ENCODE peak calls at places on chromosome 3, in eight cellular contexts. One of them, this sample, is unnamed.

GRCh38 chr3:42055291-42055690 is 35.9 kb upstream of the TRAK1 start:
- DNase-seq in HCT116: no peak
- DNase-seq in endothelial cell of umbilical vein: no peak
- DNase-seq in K562: no peak
- DNase-seq in stomach: no peak
- DNase-seq in breast epithelium: no peak
- DNase-seq in sigmoid colon: no peak
- DNase-seq in transverse colon: no peak
- DNase-seq in this sample: no peak

GRCh38 chr3:94195381-94195780 is 132.5 kb downstream of the NSUN3 start:
- DNase-seq in endothelial cell of umbilical vein: no peak
- DNase-seq in transverse colon: no peak
- DNase-seq in breast epithelium: no peak
- DNase-seq in stomach: no peak
- DNase-seq in HCT116: no peak
- DNase-seq in K562: no peak
- DNase-seq in sigmoid colon: no peak
- DNase-seq in this sample: no peak

GRCh38 chr3:46624976-46625490 is 12.7 kb downstream of the FAM240A start:
- DNase-seq in transverse colon: no peak
- DNase-seq in K562: no peak
- DNase-seq in breast epithelium: no peak
- DNase-seq in stomach: no peak
- DNase-seq in HCT116: no peak
- DNase-seq in sigmoid colon: no peak
- DNase-seq in endothelial cell of umbilical vein: no peak
- DNase-seq in this sample: no peak

GRCh38 chr3:184549793-184550585 is 11.6 kb upstream of the EPHB3 start:
- DNase-seq in sigmoid colon: no peak
- DNase-seq in stomach: peak; percentile 85
- DNase-seq in breast epithelium: peak; percentile 96
- DNase-seq in K562: no peak
- DNase-seq in HCT116: no peak
- DNase-seq in endothelial cell of umbilical vein: no peak
- DNase-seq in transverse colon: no peak
- DNase-seq in this sample: peak; percentile 45

GRCh38 chr3:65884072-65884471 is 154.6 kb downstream of the MAGI1 start:
- DNase-seq in stomach: no peak
- DNase-seq in HCT116: no peak
- DNase-seq in K562: no peak
- DNase-seq in endothelial cell of umbilical vein: peak; percentile 31
- DNase-seq in sigmoid colon: no peak
- DNase-seq in transverse colon: no peak
- DNase-seq in breast epithelium: no peak
- DNase-seq in this sample: no peak

GRCh38 chr3:33831053-33831452 is 32.6 kb downstream of the PDCD6IP start:
- DNase-seq in endothelial cell of umbilical vein: no peak
- DNase-seq in sigmoid colon: no peak
- DNase-seq in HCT116: no peak
- DNase-seq in breast epithelium: no peak
- DNase-seq in stomach: no peak
- DNase-seq in K562: no peak
- DNase-seq in transverse colon: no peak
- DNase-seq in this sample: no peak

GRCh38 chr3:17632401-17633100 is 109.9 kb downstream of the TBC1D5 start:
- DNase-seq in K562: peak; percentile 59
- DNase-seq in sigmoid colon: no peak
- DNase-seq in transverse colon: no peak
- DNase-seq in endothelial cell of umbilical vein: peak; percentile 29
- DNase-seq in stomach: no peak
- DNase-seq in breast epithelium: no peak
- DNase-seq in HCT116: peak; percentile 31
- DNase-seq in this sample: no peak

GRCh38 chr3:101513419-101513986 is 491 bp upstream of the SENP7 start:
- DNase-seq in stomach: no peak
- DNase-seq in K562: no peak
- DNase-seq in HCT116: no peak
- DNase-seq in breast epithelium: no peak
- DNase-seq in transverse colon: no peak
- DNase-seq in sigmoid colon: no peak
- DNase-seq in endothelial cell of umbilical vein: no peak
- DNase-seq in this sample: no peak

GRCh38 chr3:72134989-72135451 is 350.1 kb upstream of the PROK2 start:
- DNase-seq in breast epithelium: no peak
- DNase-seq in K562: no peak
- DNase-seq in HCT116: no peak
- DNase-seq in transverse colon: no peak
- DNase-seq in sigmoid colon: no peak
- DNase-seq in endothelial cell of umbilical vein: no peak
- DNase-seq in stomach: no peak
- DNase-seq in this sample: no peak

GRCh38 chr3:120094776-120095225 is 554 bp upstream of the GSK3B start:
- DNase-seq in K562: peak; percentile 93
- DNase-seq in endothelial cell of umbilical vein: peak; percentile 100
- DNase-seq in stomach: peak; percentile 96
- DNase-seq in sigmoid colon: peak; percentile 100
- DNase-seq in HCT116: no peak
- DNase-seq in transverse colon: peak; percentile 99
- DNase-seq in breast epithelium: peak; percentile 100
- DNase-seq in this sample: peak; percentile 100

GRCh38 chr3:184977796-184978195 is 165.8 kb downstream of the VPS8 start:
- DNase-seq in endothelial cell of umbilical vein: no peak
- DNase-seq in breast epithelium: no peak
- DNase-seq in HCT116: no peak
- DNase-seq in transverse colon: no peak
- DNase-seq in K562: no peak
- DNase-seq in sigmoid colon: no peak
- DNase-seq in stomach: no peak
- DNase-seq in this sample: no peak

GRCh38 chr3:141055136-141055535 is 4.0 kb downstream of the SPSB4 start:
- DNase-seq in stomach: no peak
- DNase-seq in transverse colon: no peak
- DNase-seq in endothelial cell of umbilical vein: no peak
- DNase-seq in breast epithelium: no peak
- DNase-seq in K562: no peak
- DNase-seq in sigmoid colon: no peak
- DNase-seq in HCT116: no peak
- DNase-seq in this sample: no peak

GRCh38 chr3:133937756-133938601 is 42.3 kb upstream of the RAB6B start:
- DNase-seq in transverse colon: no peak
- DNase-seq in stomach: peak; percentile 18
- DNase-seq in HCT116: no peak
- DNase-seq in K562: no peak
- DNase-seq in endothelial cell of umbilical vein: no peak
- DNase-seq in breast epithelium: peak; percentile 85
- DNase-seq in sigmoid colon: peak; percentile 36
- DNase-seq in this sample: peak; percentile 64

GRCh38 chr3:55157736-55158135 is 229.9 kb upstream of the LRTM1 start:
- DNase-seq in stomach: no peak
- DNase-seq in transverse colon: no peak
- DNase-seq in sigmoid colon: no peak
- DNase-seq in endothelial cell of umbilical vein: no peak
- DNase-seq in breast epithelium: no peak
- DNase-seq in HCT116: no peak
- DNase-seq in K562: no peak
- DNase-seq in this sample: no peak

GRCh38 chr3:71305246-71306206 is 278.0 kb downstream of the FOXP1 start:
- DNase-seq in stomach: peak; percentile 34
- DNase-seq in breast epithelium: peak; percentile 21
- DNase-seq in sigmoid colon: no peak
- DNase-seq in HCT116: no peak
- DNase-seq in transverse colon: peak; percentile 19
- DNase-seq in K562: no peak
- DNase-seq in endothelial cell of umbilical vein: peak; percentile 71
- DNase-seq in this sample: peak; percentile 73

GRCh38 chr3:192494176-192494575 is 233.2 kb downstream of the FGF12 start:
- DNase-seq in K562: no peak
- DNase-seq in stomach: no peak
- DNase-seq in sigmoid colon: no peak
- DNase-seq in HCT116: no peak
- DNase-seq in transverse colon: no peak
- DNase-seq in endothelial cell of umbilical vein: peak; percentile 88
- DNase-seq in breast epithelium: no peak
- DNase-seq in this sample: no peak

GRCh38 chr3:192487032-192487431 is 240.3 kb downstream of the FGF12 start:
- DNase-seq in HCT116: no peak
- DNase-seq in stomach: no peak
- DNase-seq in K562: no peak
- DNase-seq in breast epithelium: no peak
- DNase-seq in endothelial cell of umbilical vein: no peak
- DNase-seq in transverse colon: no peak
- DNase-seq in sigmoid colon: no peak
- DNase-seq in this sample: no peak

GRCh38 chr3:192490720-192491119 is 236.6 kb downstream of the FGF12 start:
- DNase-seq in endothelial cell of umbilical vein: no peak
- DNase-seq in K562: no peak
- DNase-seq in HCT116: no peak
- DNase-seq in transverse colon: no peak
- DNase-seq in sigmoid colon: no peak
- DNase-seq in stomach: no peak
- DNase-seq in breast epithelium: no peak
- DNase-seq in this sample: no peak

GRCh38 chr3:192489579-192489978 is 237.8 kb downstream of the FGF12 start:
- DNase-seq in endothelial cell of umbilical vein: no peak
- DNase-seq in breast epithelium: no peak
- DNase-seq in HCT116: no peak
- DNase-seq in transverse colon: no peak
- DNase-seq in K562: no peak
- DNase-seq in stomach: no peak
- DNase-seq in sigmoid colon: no peak
- DNase-seq in this sample: no peak
- H3K36me3 ChIP-seq in endothelial cell of umbilical vein: no peaks in the 10 kb centered on the region
- H3K36me3 ChIP-seq in breast epithelium: no peaks in the 10 kb centered on the region
- H3K36me3 ChIP-seq in HCT116: no peaks in the 10 kb centered on the region
- H3K36me3 ChIP-seq in transverse colon: no peaks in the 10 kb centered on the region
- H3K36me3 ChIP-seq in K562: no peaks in the 10 kb centered on the region
- H3K36me3 ChIP-seq in stomach: no peaks in the 10 kb centered on the region
- H3K36me3 ChIP-seq in sigmoid colon: no peaks in the 10 kb centered on the region
- H3K36me3 ChIP-seq in this sample: no peaks in the 10 kb centered on the region

GRCh38 chr3:181329024-181329423 is 339.5 kb upstream of the DNAJC19 start:
- DNase-seq in breast epithelium: no peak
- DNase-seq in endothelial cell of umbilical vein: no peak
- DNase-seq in HCT116: no peak
- DNase-seq in transverse colon: no peak
- DNase-seq in stomach: no peak
- DNase-seq in K562: no peak
- DNase-seq in sigmoid colon: no peak
- DNase-seq in this sample: no peak
- TF ChIP-seq POLR2AphosphoS5 in breast epithelium: no peak
- TF ChIP-seq POLR2AphosphoS5 in endothelial cell of umbilical vein: no peak
- TF ChIP-seq POLR2AphosphoS5 in HCT116: no peak
- TF ChIP-seq POLR2AphosphoS5 in transverse colon: no peak
- TF ChIP-seq POLR2AphosphoS5 in stomach: no peak
- TF ChIP-seq POLR2AphosphoS5 in K562: no peak
- TF ChIP-seq POLR2AphosphoS5 in sigmoid colon: no peak
- TF ChIP-seq POLR2AphosphoS5 in this sample: no peak

DNA sequence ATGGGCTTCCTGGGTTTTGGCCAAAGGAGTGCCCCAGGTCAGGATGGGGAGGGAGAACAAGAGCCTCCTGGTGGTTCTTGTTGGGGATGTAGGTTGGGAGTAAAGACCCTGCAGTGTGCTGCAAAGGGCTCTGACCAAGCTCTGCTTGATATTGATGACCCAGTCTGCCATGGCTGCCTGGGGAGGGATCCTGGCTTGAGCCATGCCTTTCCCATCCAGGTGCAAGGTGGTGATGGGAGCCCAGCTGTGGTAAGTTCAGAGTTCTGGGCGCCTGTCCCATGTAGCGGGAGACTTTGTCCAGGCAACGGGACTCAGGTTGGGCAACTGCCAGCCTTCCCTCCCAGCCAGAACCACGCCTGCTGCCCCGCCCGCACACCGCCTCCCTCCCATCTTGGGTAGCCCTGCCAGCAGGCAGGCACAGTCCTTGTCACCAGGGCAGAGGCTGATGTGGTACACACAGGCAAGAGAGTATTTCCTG is 2.6 kb downstream of the GNAI2 start:
- DNase-seq in endothelial cell of umbilical vein: peak; percentile 33
- DNase-seq in HCT116: no peak
- DNase-seq in transverse colon: peak; percentile 93
- DNase-seq in breast epithelium: peak; percentile 90
- DNase-seq in sigmoid colon: peak; percentile 96
- DNase-seq in K562: no peak
- DNase-seq in stomach: peak; percentile 95
- DNase-seq in this sample: peak; percentile 92
- TF ChIP-seq POLR2A in endothelial cell of umbilical vein: no peak
- TF ChIP-seq POLR2A in HCT116: no peak
- TF ChIP-seq POLR2A in transverse colon: no peak
- TF ChIP-seq POLR2A in breast epithelium: no peak
- TF ChIP-seq POLR2A in sigmoid colon: no peak
- TF ChIP-seq POLR2A in K562: no peak
- TF ChIP-seq POLR2A in stomach: no peak
- TF ChIP-seq POLR2A in this sample: no peak

DNA sequence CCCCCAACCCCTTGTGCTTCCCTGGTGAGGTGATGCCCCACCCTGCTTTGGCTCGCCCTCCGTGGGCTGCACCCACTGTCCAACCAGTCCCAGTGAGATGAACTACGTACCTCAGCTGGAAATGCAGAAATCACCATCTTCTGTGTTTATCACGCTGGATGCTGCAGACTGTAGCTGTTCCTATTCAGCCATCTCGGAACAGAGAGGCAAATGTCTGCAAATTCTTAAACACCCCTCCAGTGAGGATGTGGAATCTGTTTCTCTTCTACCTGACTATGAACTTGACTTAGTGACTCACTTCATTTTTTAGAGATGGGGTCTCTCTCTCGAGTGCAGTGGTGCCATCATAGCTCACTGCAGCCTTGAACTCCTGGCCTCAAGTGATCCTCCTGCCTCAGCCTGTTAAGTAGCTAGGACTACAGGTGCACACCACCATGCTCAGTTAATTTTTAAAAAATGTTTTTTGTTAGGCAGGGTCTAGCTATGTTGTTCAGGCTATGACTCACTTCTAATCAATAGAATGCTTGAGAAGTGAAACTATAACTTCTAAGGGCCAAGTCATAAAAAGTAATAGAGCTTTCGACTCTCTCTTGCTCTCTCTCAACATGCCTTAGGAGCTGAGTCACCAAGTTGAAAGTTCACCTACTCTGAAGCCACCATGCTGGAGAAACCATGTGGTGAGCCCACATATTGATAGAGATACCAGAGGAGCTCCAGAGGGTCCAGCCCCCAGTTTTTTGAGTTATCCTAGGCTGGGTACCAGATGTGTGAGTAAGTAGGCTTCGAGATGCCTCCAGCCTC is 11.5 kb upstream of the PARP14 start:
- DNase-seq in stomach: no peak
- DNase-seq in K562: peak; percentile 14
- DNase-seq in transverse colon: no peak
- DNase-seq in HCT116: peak; percentile 89
- DNase-seq in endothelial cell of umbilical vein: no peak
- DNase-seq in sigmoid colon: no peak
- DNase-seq in breast epithelium: no peak
- DNase-seq in this sample: no peak
- H3K36me3 ChIP-seq in stomach: no peaks in the 10 kb centered on the region
- H3K36me3 ChIP-seq in K562: no peaks in the 10 kb centered on the region
- H3K36me3 ChIP-seq in transverse colon: no peaks in the 10 kb centered on the region
- H3K36me3 ChIP-seq in HCT116: no peaks in the 10 kb centered on the region
- H3K36me3 ChIP-seq in endothelial cell of umbilical vein: no peaks in the 10 kb centered on the region
- H3K36me3 ChIP-seq in sigmoid colon: no peaks in the 10 kb centered on the region
- H3K36me3 ChIP-seq in breast epithelium: no peaks in the 10 kb centered on the region
- H3K36me3 ChIP-seq in this sample: no peaks in the 10 kb centered on the region

GRCh38 chr3:122067214-122067550 is 12.0 kb downstream of the CD86 start:
- DNase-seq in HCT116: no peak
- DNase-seq in transverse colon: no peak
- DNase-seq in endothelial cell of umbilical vein: no peak
- DNase-seq in stomach: no peak
- DNase-seq in breast epithelium: no peak
- DNase-seq in sigmoid colon: no peak
- DNase-seq in K562: no peak
- DNase-seq in this sample: no peak
- TF ChIP-seq POLR2AphosphoS5 in HCT116: no peak
- TF ChIP-seq POLR2AphosphoS5 in transverse colon: no peak
- TF ChIP-seq POLR2AphosphoS5 in endothelial cell of umbilical vein: no peak
- TF ChIP-seq POLR2AphosphoS5 in stomach: no peak
- TF ChIP-seq POLR2AphosphoS5 in breast epithelium: no peak
- TF ChIP-seq POLR2AphosphoS5 in sigmoid colon: no peak
- TF ChIP-seq POLR2AphosphoS5 in K562: no peak
- TF ChIP-seq POLR2AphosphoS5 in this sample: no peak

This sample was measured in spleen.